ENCODE peak calls at places on chromosomes 4 and X, in five cellular contexts. C, M, E, F and V are unnamed samples. For H3K4me1 and H3K36me3, the result is how much of the 10 kb centered on the place peaks cover.

GRCh38 chr4:84796388-84796787 is 170.1 kb downstream of the WDFY3 start:
- DNase-seq in C (no peak), M (no peak), E (no peak), F (no peak), V (no peak)

GRCh38 chr4:94127707-94128328 is 79.8 kb upstream of the SMARCAD1 start:
- DNase-seq in C (peak), M (no peak), E (peak), F (no peak), V (no peak)

GRCh38 chr4:32847466-32847865 is 2127.3 kb downstream of the PCDH7 start:
- DNase-seq in C (peak), M (no peak), E (no peak), F (no peak), V (no peak)

GRCh38 chr4:2729533-2729875 is 26.6 kb downstream of the TNIP2 start:
- DNase-seq in C (no peak), M (no peak), E (no peak), F (no peak), V (peak)

GRCh38 chr4:159366966-159367365 is 264.1 kb downstream of the RAPGEF2 start:
- DNase-seq in C (no peak), M (peak), E (peak), F (no peak), V (no peak)

GRCh38 chr4:13922459-13922858 is 294.9 kb upstream of the BOD1L1 start:
- DNase-seq in C (no peak), M (no peak), E (no peak), F (no peak), V (no peak)

GRCh38 chr4:166421556-166422156 is 548.6 kb downstream of the TLL1 start:
- DNase-seq in C (no peak), M (no peak), E (no peak), F (no peak), V (peak)

GRCh38 chrX:94524867-94525266 is 850.9 kb downstream of the FAM133A start:
- DNase-seq in C (no peak), M (no peak), E (no peak), F (no peak), V (no peak)

GRCh38 chr4:20859097-20859781 is 159.0 kb downstream of the PACRGL start:
- DNase-seq in C (no peak), M (no peak), E (no peak), F (no peak), V (no peak)

GRCh38 chr4:143642611-143643010 is 57.9 kb downstream of the FREM3 start:
- DNase-seq in C (no peak), M (no peak), E (no peak), F (no peak), V (no peak)

GRCh38 chrX:135556055-135556454 is 35.6 kb downstream of the INTS6L start:
- DNase-seq in C (no peak), M (no peak), E (no peak), F (no peak), V (no peak)

GRCh38 chr4:133624744-133625143 is 475.6 kb downstream of the PCDH10 start:
- DNase-seq in C (peak), M (no peak), E (no peak), F (no peak), V (no peak)

GRCh38 chr4:95546866-95547707 is 1.7 kb downstream of the UNC5C start:
- DNase-seq in C (no peak), M (no peak), E (no peak), F (no peak), V (no peak)

GRCh38 chr4:176547005-176547404 is 227.2 kb downstream of the SPCS3 start:
- DNase-seq in C (no peak), M (no peak), E (no peak), F (no peak), V (no peak)

GRCh38 chrX:150365051-150365952 is 2.2 kb downstream of the MAMLD1 start:
- DNase-seq in C (peak), M (peak), E (no peak), F (peak), V (peak)

GRCh38 chr4:168488800-168489404 is 8.0 kb upstream of the PALLD start:
- DNase-seq in C (no peak), M (no peak), E (no peak), F (no peak), V (no peak)

GRCh38 chrX:37785569-37785968 is 5.7 kb downstream of the CYBB start:
- DNase-seq in C (no peak), M (no peak), E (no peak), F (no peak), V (no peak)

GRCh38 chr4:137610960-137611359 is 78.7 kb upstream of the PCDH18 start:
- DNase-seq in C (peak), M (no peak), E (peak), F (no peak), V (no peak)

GRCh38 chr4:71290074-71290473 is 48.7 kb upstream of the SLC4A4 start:
- DNase-seq in C (no peak), M (no peak), E (no peak), F (no peak), V (no peak)

GRCh38 chrX:22276781-22277180 is 4.1 kb downstream of the CBLL2 start:
- DNase-seq in C (no peak), M (no peak), E (no peak), F (no peak), V (no peak)

GRCh38 chrX:119359618-119360382 is 39.3 kb upstream of the SLC25A43 start:
- DNase-seq in C (no peak), M (no peak), E (no peak), F (no peak), V (no peak)

GRCh38 chrX:3713225-3713936 is at the start of gene PRKX:
- DNase-seq in C (peak), M (peak), E (no peak), F (no peak), V (peak)

GRCh38 chr4:71063711-71064110 is 70.3 kb downstream of the DCK start:
- DNase-seq in C (no peak), M (no peak), E (no peak), F (no peak), V (no peak)

GRCh38 chr4:119835511-119835910 is 206.9 kb upstream of the PDE5A start:
- DNase-seq in C (peak), M (no peak), E (no peak), F (no peak), V (no peak)

GRCh38 chrX:5681159-5681558 is 547.5 kb downstream of the NLGN4X start:
- DNase-seq in C (peak), M (no peak), E (no peak), F (no peak), V (no peak)

GRCh38 chr4:137131201-137131600 is 401.1 kb downstream of the PCDH18 start:
- DNase-seq in C (no peak), M (no peak), E (no peak), F (no peak), V (no peak)

GRCh38 chr4:152448038-152448437 is 87.9 kb downstream of the FBXW7 start:
- DNase-seq in C (no peak), M (no peak), E (no peak), F (no peak), V (no peak)

GRCh38 chrX:131979116-131979515 is 44.0 kb upstream of the STK26 start:
- DNase-seq in C (no peak), M (no peak), E (no peak), F (no peak), V (no peak)

GRCh38 chr4:122668241-122668640 is 47.4 kb upstream of the IL21 start:
- DNase-seq in C (no peak), M (no peak), E (no peak), F (no peak), V (no peak)

GRCh38 chr4:77015390-77015789 is 60.4 kb downstream of the CCNI start:
- DNase-seq in C (no peak), M (no peak), E (no peak), F (no peak), V (no peak)

GRCh38 chrX:45801554-45801953 is 600.9 kb upstream of the DIPK2B start:
- DNase-seq in C (peak), M (no peak), E (no peak), F (no peak), V (no peak)

GRCh38 chr4:153710681-153711080 is 26.6 kb downstream of the TLR2 start:
- DNase-seq in C (no peak), M (no peak), E (no peak), F (no peak), V (no peak)

GRCh38 chrX:39787999-39788398 is 309.8 kb downstream of the BCOR start:
- DNase-seq in C (no peak), M (no peak), E (no peak), F (no peak), V (no peak)

GRCh38 chrX:140163376-140164159 is 198.2 kb upstream of the CXorf66 start:
- DNase-seq in C (no peak), M (no peak), E (no peak), F (no peak), V (no peak)

GRCh38 chr4:69860007-69860406 is at the start of gene SULT1E1:
- DNase-seq in C (no peak), M (no peak), E (no peak), F (no peak), V (no peak)

GRCh38 chr4:65670331-65671031 is at the start of gene EPHA5:
- DNase-seq in C (peak), M (peak), E (peak), F (peak), V (peak)

GRCh38 chr4:133081246-133081645 is 67.8 kb upstream of the PCDH10 start:
- DNase-seq in C (no peak), M (no peak), E (peak), F (no peak), V (no peak)

GRCh38 chrX:11059923-11060322 is 51.2 kb upstream of the HCCS start:
- DNase-seq in C (no peak), M (no peak), E (no peak), F (no peak), V (no peak)

GRCh38 chr4:126986828-126987227 is 645.9 kb upstream of the INTU start:
- DNase-seq in C (no peak), M (no peak), E (no peak), F (no peak), V (no peak)

GRCh38 chr4:2254665-2255500 is 7.0 kb downstream of the MXD4 start:
- DNase-seq in C (peak), M (no peak), E (no peak), F (peak), V (peak)

GRCh38 chr4:151202851-151203455 is 74.0 kb upstream of the PRSS48 start:
- DNase-seq in C (no peak), M (no peak), E (no peak), F (no peak), V (no peak)
- H3K4me1 ChIP-seq in C (under half), M (half or more), E (half or more), F (half or more), V (under half)

DNA sequence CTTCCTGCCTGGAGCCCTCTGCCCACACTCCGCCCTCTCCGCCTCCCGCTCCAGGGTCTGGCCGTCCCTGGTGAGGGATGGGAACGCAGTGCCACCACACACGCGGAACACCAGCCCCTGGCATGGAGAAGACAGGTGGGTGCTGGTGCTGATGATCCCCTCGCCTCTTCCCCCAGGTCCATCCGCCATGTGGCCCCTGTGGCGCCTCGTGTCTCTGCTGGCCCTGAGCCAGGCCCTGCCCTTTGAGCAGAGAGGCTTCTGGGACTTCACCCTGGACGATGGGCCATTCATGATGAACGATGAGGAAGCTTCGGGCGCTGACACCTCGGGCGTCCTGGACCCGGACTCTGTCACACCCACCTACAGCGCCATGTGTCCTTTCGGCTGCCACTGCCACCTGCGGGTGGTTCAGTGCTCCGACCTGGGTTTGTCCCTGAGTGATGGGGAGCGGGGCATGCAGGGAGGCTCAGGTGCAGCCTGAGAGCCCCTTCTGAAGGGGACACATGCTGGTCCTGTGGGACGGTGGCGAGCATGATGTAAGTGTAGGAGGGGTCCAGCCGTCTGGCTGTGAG is 9.8 kb downstream of the BGN start:
- DNase-seq in C (no peak), M (no peak), E (no peak), F (no peak), V (no peak)
- H3K36me3 ChIP-seq in C (under half), M (under half), E (under half), F (under half), V (under half)

DNA sequence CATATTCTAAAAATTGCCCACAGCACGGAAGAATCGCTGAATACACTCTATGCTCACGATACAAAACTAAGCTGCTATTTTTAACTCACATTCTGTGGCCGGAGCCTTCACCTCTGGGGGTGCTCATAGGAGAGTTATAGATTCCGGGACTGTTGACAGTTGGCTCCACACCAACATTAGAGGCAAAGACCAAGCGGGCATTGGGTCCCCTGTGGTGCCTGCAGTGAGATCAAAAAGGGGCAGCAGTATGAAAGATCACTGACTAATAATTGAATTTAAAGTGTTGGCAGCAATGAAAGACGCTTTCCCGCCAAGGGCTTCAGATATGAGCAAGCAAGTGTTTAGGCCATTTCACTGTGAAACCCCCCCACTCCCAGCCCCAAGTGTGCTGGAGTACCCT is 146.0 kb downstream of the TMEM144 start:
- DNase-seq in C (no peak), M (no peak), E (no peak), F (no peak), V (no peak)
- H3K4me3 ChIP-seq in C (no peak), M (no peak), E (no peak), F (no peak), V (no peak)

DNA sequence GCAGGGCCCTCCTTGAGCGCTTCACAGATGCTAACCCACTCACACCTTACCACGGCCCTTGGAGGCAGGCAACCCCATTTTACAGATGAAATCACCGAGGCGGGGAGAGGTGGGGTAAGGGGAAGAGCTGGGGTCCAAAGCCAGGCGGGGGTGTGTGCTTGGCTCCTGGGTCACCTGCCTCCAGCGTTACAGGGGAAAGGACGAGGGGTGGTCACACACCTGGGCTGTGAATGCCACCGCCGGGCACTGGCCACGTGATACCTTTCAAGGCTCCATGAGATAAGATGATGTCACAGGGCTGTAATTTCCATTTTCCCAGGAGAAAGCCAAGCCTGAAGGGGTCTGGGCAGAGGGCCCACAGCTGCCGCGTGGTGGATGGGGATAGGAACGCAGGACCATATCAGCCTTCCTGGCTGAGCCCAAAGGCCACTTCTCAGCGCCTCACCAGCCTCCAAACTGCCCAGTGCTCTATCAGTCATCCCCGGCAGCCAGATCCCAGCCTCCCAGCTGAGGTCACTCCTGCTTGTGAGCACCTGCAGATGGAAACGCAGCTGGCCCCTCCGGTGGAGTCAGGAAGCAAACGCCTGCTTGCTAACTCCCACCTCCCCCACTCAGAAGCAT is 62.4 kb upstream of the CRMP1 start:
- DNase-seq in C (no peak), M (no peak), E (no peak), F (no peak), V (no peak)
- H3K4me1 ChIP-seq in C (under half), M (under half), E (under half), F (under half), V (under half)